ENCODE peak calls at places on chromosomes 16 and 17, in five cellular contexts. V is neural progenitor cell, M is SK-N-SH, P is HCT116, A is MM.1S. C is an unnamed sample.

GRCh38 chr17:74842599-74843351 is 16.9 kb downstream of the GRIN2C start:
- DNase-seq in V (peak; percentile 89), M (peak; percentile 99), P (peak; percentile 56), A (peak; percentile 27), C (peak; percentile 82)

GRCh38 chr16:75702247-75702646 is 986 bp upstream of the DUXB start:
- DNase-seq in V (no peak), M (no peak), P (no peak), A (no peak), C (no peak)

GRCh38 chr17:38358586-38359513 is 7.2 kb downstream of the SOCS7 start:
- DNase-seq in V (no peak), M (no peak), P (no peak), A (no peak), C (no peak)

GRCh38 chr16:29664133-29664912 is 1.3 kb downstream of the SPN start:
- DNase-seq in V (peak; percentile 47), M (no peak), P (no peak), A (no peak), C (no peak)

GRCh38 chr17:64682261-64683181 is 20.4 kb upstream of the SMURF2 start:
- DNase-seq in V (no peak), M (no peak), P (no peak), A (no peak), C (peak; percentile 83)

GRCh38 chr17:78146471-78146869 is 285 bp downstream of the C17orf99 start:
- DNase-seq in V (no peak), M (no peak), P (no peak), A (no peak), C (no peak)

GRCh38 chr17:72053069-72053846 is 67.6 kb upstream of the SOX9 start:
- DNase-seq in V (peak; percentile 41), M (peak; percentile 24), P (no peak), A (no peak), C (no peak)

GRCh38 chr16:85151603-85152413 is 39.5 kb upstream of the CIBAR2 start:
- DNase-seq in V (no peak), M (peak; percentile 93), P (no peak), A (no peak), C (peak; percentile 27)

GRCh38 chr16:57383276-57384247 is 11.3 kb downstream of the CX3CL1 start:
- DNase-seq in V (no peak), M (no peak), P (no peak), A (no peak), C (peak; percentile 31)

GRCh38 chr17:40311575-40311974 is 2.6 kb downstream of the RARA start:
- DNase-seq in V (no peak), M (no peak), P (no peak), A (no peak), C (peak; percentile 70)

GRCh38 chr17:18257268-18257681 is 1.3 kb downstream of the FLII start:
- DNase-seq in V (peak; percentile 29), M (no peak), P (no peak), A (peak; percentile 72), C (peak; percentile 85)

GRCh38 chr17:40443988-40444899 is 994 bp downstream of the IGFBP4 start:
- DNase-seq in V (no peak), M (no peak), P (no peak), A (no peak), C (peak; percentile 9)

GRCh38 chr17:350706-351435 is 1.7 kb downstream of the RPH3AL start:
- DNase-seq in V (no peak), M (peak; percentile 71), P (no peak), A (no peak), C (peak; percentile 77)

GRCh38 chr16:4733747-4734062 is 366 bp downstream of the ANKS3 start:
- DNase-seq in V (no peak), M (peak; percentile 61), P (no peak), A (no peak), C (no peak)

GRCh38 chr17:40884708-40885512 is at the start of gene KRT20:
- DNase-seq in V (no peak), M (no peak), P (no peak), A (no peak), C (peak; percentile 14)

GRCh38 chr16:28264656-28265055 is 27.7 kb upstream of the SBK1 start:
- DNase-seq in V (no peak), M (no peak), P (no peak), A (no peak), C (no peak)

GRCh38 chr16:56348168-56349085 is 76.9 kb downstream of the AMFR start:
- DNase-seq in V (no peak), M (no peak), P (no peak), A (no peak), C (no peak)

GRCh38 chr16:51150894-51151320 is at the start of gene SALL1:
- DNase-seq in V (peak; percentile 46), M (no peak), P (no peak), A (no peak), C (no peak)

GRCh38 chr16:85535352-85536072 is 77.6 kb upstream of the GSE1 start:
- DNase-seq in V (no peak), M (no peak), P (no peak), A (no peak), C (no peak)

GRCh38 chr16:88461291-88462269 is 8.5 kb downstream of the ZFPM1 start:
- DNase-seq in V (peak; percentile 83), M (no peak), P (no peak), A (no peak), C (no peak)

GRCh38 chr16:58339452-58339938 is 44.7 kb upstream of the PRSS54 start:
- DNase-seq in V (peak; percentile 51), M (peak; percentile 47), P (peak; percentile 42), A (no peak), C (peak; percentile 50)

GRCh38 chr17:72634621-72635020 is 457.9 kb downstream of the SLC39A11 start:
- DNase-seq in V (no peak), M (no peak), P (no peak), A (no peak), C (peak; percentile 82)

GRCh38 chr16:2170080-2170479 is 14.5 kb downstream of the TRAF7 start:
- DNase-seq in V (no peak), M (no peak), P (no peak), A (no peak), C (no peak)

GRCh38 chr17:57875109-57876022 is 25.5 kb upstream of the MRPS23 start:
- DNase-seq in V (peak; percentile 80), M (peak; percentile 70), P (peak; percentile 90), A (peak; percentile 88), C (peak; percentile 99)
- H3K9ac ChIP-seq in V (no peak overlapping the region), M (peak overlapping the region; percentile 92), P (peak overlapping the region; percentile 72), A (peak overlapping the region; percentile 12), C (peak overlapping the region; percentile 58)

GRCh38 chr16:46801428-46802049 is 29.4 kb downstream of the C16orf87 start:
- DNase-seq in V (peak; percentile 39), M (peak; percentile 44), P (no peak), A (no peak), C (peak; percentile 57)
- TF ChIP-seq CTCF in V (peak; percentile 57), M (peak; percentile 68), P (peak; percentile 43), A (peak; percentile 43), C (peak; percentile 63)

GRCh38 chr17:28046034-28046825 is 3.8 kb downstream of the NLK start:
- DNase-seq in V (no peak), M (no peak), P (no peak), A (no peak), C (no peak)

GRCh38 chr17:28045304-28045703 is 2.8 kb downstream of the NLK start:
- DNase-seq in V (no peak), M (no peak), P (no peak), A (peak; percentile 14), C (no peak)

GRCh38 chr17:28043296-28043695 is 819 bp downstream of the NLK start:
- DNase-seq in V (no peak), M (no peak), P (no peak), A (no peak), C (no peak)

GRCh38 chr17:28049071-28049470 is 6.6 kb downstream of the NLK start:
- DNase-seq in V (no peak), M (no peak), P (no peak), A (no peak), C (no peak)

DNA sequence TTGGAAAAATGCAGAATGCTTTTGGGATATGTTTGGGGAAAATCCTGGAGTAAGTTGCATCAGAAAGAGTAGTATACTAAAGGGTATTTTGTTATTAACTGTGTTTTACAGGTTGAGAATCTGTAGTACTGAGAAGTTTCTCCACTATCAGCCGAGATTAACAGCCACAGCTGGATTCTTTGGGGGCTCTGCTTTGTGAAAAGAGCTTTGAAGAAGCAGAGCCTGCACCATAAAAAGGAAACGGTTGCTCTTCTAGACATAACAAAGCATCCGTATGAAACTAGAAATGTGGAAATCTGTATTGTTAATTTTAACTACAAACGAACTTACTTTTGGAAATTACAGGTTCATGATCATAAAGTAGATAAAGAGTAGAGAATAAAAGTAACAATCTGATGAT is 5.3 kb downstream of the NLK start:
- DNase-seq in V (peak; percentile 56), M (no peak), P (no peak), A (no peak), C (no peak)
- TF ChIP-seq EZH2phosphoT487 in V (no peak), M (no peak), P (no peak), A (no peak), C (no peak)

GRCh38 chr17:76548378-76549214 is 8.8 kb downstream of the PRCD start:
- DNase-seq in V (no peak), M (no peak), P (no peak), A (no peak), C (no peak)
- H3K9ac ChIP-seq in V (peak overlapping the region; percentile 9), M (no peak overlapping the region), P (no peak overlapping the region), A (no peak overlapping the region), C (peak overlapping the region; percentile 8)

GRCh38 chr17:21164226-21165019 is 37.7 kb downstream of the DHRS7B start:
- DNase-seq in V (no peak), M (no peak), P (no peak), A (no peak), C (no peak)
- TF ChIP-seq CTCF in V (no peak), M (no peak), P (no peak), A (peak; percentile 48), C (no peak)

DNA sequence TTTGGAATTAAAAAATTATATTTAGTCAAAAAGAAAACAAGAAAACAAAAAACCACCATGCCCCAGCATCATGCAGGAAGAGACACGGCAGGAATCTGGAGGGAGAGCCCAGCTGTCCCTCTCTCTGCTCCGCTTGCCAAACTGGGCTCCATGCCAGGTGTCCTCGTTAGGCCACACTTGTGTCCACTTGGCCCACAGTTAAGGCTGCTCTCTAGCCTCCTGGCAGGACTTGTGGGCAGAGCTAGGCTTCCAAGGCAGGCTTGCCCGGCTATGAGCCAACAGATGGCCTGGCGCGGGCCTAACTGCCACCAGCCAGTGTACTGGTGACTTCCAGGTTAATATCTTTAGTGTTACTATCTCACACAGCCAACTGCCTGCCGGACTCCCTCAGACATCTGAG is 10.6 kb downstream of the ATP6V0D1 start:
- DNase-seq in V (no peak), M (peak; percentile 61), P (no peak), A (no peak), C (no peak)
- TF ChIP-seq EZH2phosphoT487 in V (no peak), M (no peak), P (no peak), A (no peak), C (no peak)

DNA sequence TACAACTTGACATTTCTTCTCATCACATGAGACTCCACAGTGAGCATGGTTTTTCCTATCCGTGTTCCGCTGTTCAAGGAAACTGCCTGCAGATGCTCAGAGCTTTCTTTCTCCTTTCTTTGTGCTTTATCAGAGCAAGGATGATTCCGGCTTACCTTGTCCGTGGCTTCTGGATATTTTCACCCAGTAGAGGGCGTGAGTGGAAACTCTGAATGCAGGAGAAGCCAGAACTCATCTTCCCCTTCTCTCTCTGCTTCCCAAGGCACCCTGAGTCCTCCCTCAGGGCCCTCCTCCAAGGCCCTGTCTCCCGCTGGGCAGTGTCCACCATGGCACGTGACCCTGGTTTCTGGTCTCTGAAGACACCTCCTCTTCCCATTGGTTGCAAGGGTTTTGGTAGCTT is 721.1 kb upstream of the RBFOX1 start:
- DNase-seq in V (peak; percentile 27), M (no peak), P (no peak), A (no peak), C (no peak)
- H3K9ac ChIP-seq in V (no peak overlapping the region), M (no peak overlapping the region), P (no peak overlapping the region), A (no peak overlapping the region), C (no peak overlapping the region)

GRCh38 chr16:60686824-60687223 is 1349.4 kb downstream of the CDH8 start:
- DNase-seq in V (no peak), M (no peak), P (no peak), A (no peak), C (no peak)
- TF ChIP-seq CTCF in V (peak; percentile 37), M (no peak), P (no peak), A (peak; percentile 15), C (no peak)

C was measured in PC-3.